ENCODE peak calls at places on chromosomes 3 and 15, in nine cellular contexts. One of them, this sample, is unnamed. For H3K4me1, the result is how much of the 10 kb centered on the place peaks cover.

GRCh38 chr15:65791335-65792129 is 561 bp downstream of the DENND4A start:
- DNase-seq in A549: peak
- DNase-seq in esophagus muscularis mucosa: peak
- DNase-seq in suprapubic skin: peak
- DNase-seq in transverse colon: peak
- DNase-seq in sigmoid colon: peak
- DNase-seq in upper lobe of left lung: peak
- DNase-seq in stomach: peak
- DNase-seq in GM12878: no peak
- DNase-seq in this sample: peak

GRCh38 chr3:27584874-27585273 is 100.7 kb upstream of the SLC4A7 start:
- DNase-seq in A549: no peak
- DNase-seq in esophagus muscularis mucosa: no peak
- DNase-seq in suprapubic skin: no peak
- DNase-seq in transverse colon: no peak
- DNase-seq in sigmoid colon: no peak
- DNase-seq in upper lobe of left lung: no peak
- DNase-seq in stomach: no peak
- DNase-seq in GM12878: no peak
- DNase-seq in this sample: no peak

GRCh38 chr3:134567605-134568004 is 81.7 kb downstream of the CEP63 start:
- DNase-seq in A549: no peak
- DNase-seq in esophagus muscularis mucosa: no peak
- DNase-seq in suprapubic skin: no peak
- DNase-seq in transverse colon: no peak
- DNase-seq in sigmoid colon: no peak
- DNase-seq in upper lobe of left lung: no peak
- DNase-seq in stomach: no peak
- DNase-seq in GM12878: no peak
- DNase-seq in this sample: no peak

GRCh38 chr3:148791296-148791695 is 36.3 kb upstream of the CPB1 start:
- DNase-seq in A549: no peak
- DNase-seq in esophagus muscularis mucosa: no peak
- DNase-seq in suprapubic skin: no peak
- DNase-seq in transverse colon: no peak
- DNase-seq in sigmoid colon: no peak
- DNase-seq in upper lobe of left lung: no peak
- DNase-seq in stomach: no peak
- DNase-seq in GM12878: no peak
- DNase-seq in this sample: no peak

GRCh38 chr3:53485675-53486365 is 8.6 kb upstream of the CACNA1D start:
- DNase-seq in A549: no peak
- DNase-seq in esophagus muscularis mucosa: peak
- DNase-seq in suprapubic skin: no peak
- DNase-seq in transverse colon: peak
- DNase-seq in sigmoid colon: no peak
- DNase-seq in upper lobe of left lung: no peak
- DNase-seq in stomach: no peak
- DNase-seq in GM12878: no peak
- DNase-seq in this sample: no peak

GRCh38 chr15:63338170-63338569 is 43.5 kb downstream of the CA12 start:
- DNase-seq in A549: no peak
- DNase-seq in esophagus muscularis mucosa: no peak
- DNase-seq in suprapubic skin: no peak
- DNase-seq in transverse colon: no peak
- DNase-seq in sigmoid colon: no peak
- DNase-seq in upper lobe of left lung: no peak
- DNase-seq in stomach: no peak
- DNase-seq in GM12878: no peak
- DNase-seq in this sample: no peak

GRCh38 chr3:152910966-152911365 is 76.0 kb downstream of the P2RY1 start:
- DNase-seq in A549: no peak
- DNase-seq in esophagus muscularis mucosa: no peak
- DNase-seq in suprapubic skin: no peak
- DNase-seq in transverse colon: no peak
- DNase-seq in sigmoid colon: no peak
- DNase-seq in upper lobe of left lung: no peak
- DNase-seq in stomach: no peak
- DNase-seq in GM12878: no peak
- DNase-seq in this sample: no peak

GRCh38 chr3:58556761-58557181 is 19.8 kb upstream of the ACOX2 start:
- DNase-seq in A549: no peak
- DNase-seq in esophagus muscularis mucosa: no peak
- DNase-seq in suprapubic skin: peak
- DNase-seq in transverse colon: no peak
- DNase-seq in sigmoid colon: no peak
- DNase-seq in upper lobe of left lung: peak
- DNase-seq in stomach: no peak
- DNase-seq in GM12878: no peak
- DNase-seq in this sample: no peak

DNA sequence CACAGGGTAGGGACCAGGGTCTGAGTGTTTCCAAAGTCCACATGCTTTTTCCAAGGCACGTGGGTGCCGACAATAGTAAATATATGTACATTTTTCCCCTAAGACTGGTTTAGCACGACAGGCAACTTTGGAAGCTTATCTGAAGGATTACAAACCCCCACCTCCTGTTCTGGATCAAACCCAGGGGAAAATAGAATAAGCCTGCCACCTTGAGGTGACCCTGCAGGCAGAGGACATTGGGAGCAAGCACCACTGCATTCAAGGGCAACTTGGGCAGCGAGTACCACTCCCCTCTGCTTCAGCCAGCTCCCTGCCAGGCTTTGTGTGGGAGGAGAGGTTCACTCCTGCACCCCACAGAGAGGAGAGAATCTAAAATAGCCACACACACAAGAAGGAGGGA is 44.8 kb downstream of the KBTBD12 start:
- DNase-seq in A549: peak
- DNase-seq in esophagus muscularis mucosa: no peak
- DNase-seq in suprapubic skin: no peak
- DNase-seq in transverse colon: peak
- DNase-seq in sigmoid colon: no peak
- DNase-seq in upper lobe of left lung: peak
- DNase-seq in stomach: peak
- DNase-seq in GM12878: no peak
- DNase-seq in this sample: no peak
- TF ChIP-seq CTCF in A549: peak
- TF ChIP-seq CTCF in esophagus muscularis mucosa: peak
- TF ChIP-seq CTCF in suprapubic skin: peak
- TF ChIP-seq CTCF in transverse colon: peak
- TF ChIP-seq CTCF in sigmoid colon: no peak
- TF ChIP-seq CTCF in upper lobe of left lung: no peak
- TF ChIP-seq CTCF in stomach: peak
- TF ChIP-seq CTCF in GM12878: peak
- TF ChIP-seq CTCF in this sample: no peak

DNA sequence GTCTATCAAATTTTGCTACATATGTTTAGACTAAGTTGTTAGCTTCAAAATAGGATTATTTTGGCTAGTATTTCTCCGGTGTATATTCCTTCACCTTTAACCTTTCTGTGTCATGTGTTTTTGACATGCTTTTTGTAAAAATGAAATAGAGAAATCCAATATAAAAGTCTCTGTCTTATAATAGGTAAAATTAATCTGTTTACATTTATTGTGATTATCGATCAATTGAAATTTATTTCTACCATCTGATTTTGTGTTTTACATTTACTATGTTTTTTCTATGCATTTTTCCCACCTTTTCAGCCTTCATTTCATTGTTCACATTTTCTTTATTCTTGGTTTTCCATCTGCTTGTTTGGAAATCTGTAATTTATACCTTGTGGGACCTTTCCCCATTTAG is 11.7 kb upstream of the LHFPL4 start:
- DNase-seq in A549: no peak
- DNase-seq in esophagus muscularis mucosa: no peak
- DNase-seq in suprapubic skin: no peak
- DNase-seq in transverse colon: no peak
- DNase-seq in sigmoid colon: no peak
- DNase-seq in upper lobe of left lung: no peak
- DNase-seq in stomach: no peak
- DNase-seq in GM12878: no peak
- DNase-seq in this sample: no peak
- H3K4me1 ChIP-seq in A549: under half
- H3K4me1 ChIP-seq in esophagus muscularis mucosa: under half
- H3K4me1 ChIP-seq in suprapubic skin: under half
- H3K4me1 ChIP-seq in transverse colon: under half
- H3K4me1 ChIP-seq in sigmoid colon: under half
- H3K4me1 ChIP-seq in upper lobe of left lung: under half
- H3K4me1 ChIP-seq in stomach: under half
- H3K4me1 ChIP-seq in GM12878: under half
- H3K4me1 ChIP-seq in this sample: under half

DNA sequence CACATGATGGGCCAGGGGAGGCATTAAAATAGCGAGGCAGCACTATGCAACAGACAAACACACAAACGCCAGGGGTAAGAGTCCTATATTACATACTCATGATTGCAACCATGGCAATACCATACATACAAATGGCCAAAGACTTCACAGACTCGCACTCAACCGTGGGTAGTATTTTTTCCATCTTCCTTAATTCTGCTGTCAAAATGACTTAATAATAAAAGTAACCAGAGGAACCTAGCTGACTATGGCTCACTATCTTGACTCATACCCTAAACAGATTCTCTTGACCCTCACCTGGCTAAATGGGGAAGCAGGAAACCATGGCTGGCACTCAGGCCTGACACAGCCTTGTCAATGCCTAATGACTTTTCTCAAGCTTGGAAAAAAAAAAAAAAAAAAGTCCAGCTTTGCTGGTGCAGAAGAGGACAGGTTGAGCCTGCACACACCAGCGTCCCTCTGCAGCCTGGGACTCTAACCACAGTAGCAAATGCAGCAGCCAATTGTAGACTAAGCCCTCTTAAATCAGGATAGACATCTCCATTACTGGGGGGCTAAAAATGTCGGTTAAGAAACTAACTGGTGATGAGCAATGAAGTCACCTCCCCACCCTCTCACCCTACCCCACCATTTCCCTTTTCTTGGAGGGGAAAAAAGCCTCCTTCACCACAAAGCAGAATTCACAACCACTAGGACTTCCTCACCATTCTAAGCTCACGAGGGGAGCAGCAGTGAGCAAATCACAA is 23.1 kb downstream of the CCDC12 start:
- DNase-seq in A549: no peak
- DNase-seq in esophagus muscularis mucosa: no peak
- DNase-seq in suprapubic skin: no peak
- DNase-seq in transverse colon: peak
- DNase-seq in sigmoid colon: no peak
- DNase-seq in upper lobe of left lung: no peak
- DNase-seq in stomach: no peak
- DNase-seq in GM12878: no peak
- DNase-seq in this sample: no peak
- TF ChIP-seq EP300 in A549: no peak
- TF ChIP-seq EP300 in esophagus muscularis mucosa: no peak
- TF ChIP-seq EP300 in suprapubic skin: no peak
- TF ChIP-seq EP300 in transverse colon: no peak
- TF ChIP-seq EP300 in sigmoid colon: no peak
- TF ChIP-seq EP300 in upper lobe of left lung: no peak
- TF ChIP-seq EP300 in stomach: no peak
- TF ChIP-seq EP300 in GM12878: peak
- TF ChIP-seq EP300 in this sample: no peak

GRCh38 chr3:52451237-52452083 is 2.4 kb downstream of the TNNC1 start:
- DNase-seq in A549: no peak
- DNase-seq in esophagus muscularis mucosa: no peak
- DNase-seq in suprapubic skin: no peak
- DNase-seq in transverse colon: no peak
- DNase-seq in sigmoid colon: no peak
- DNase-seq in upper lobe of left lung: no peak
- DNase-seq in stomach: no peak
- DNase-seq in GM12878: no peak
- DNase-seq in this sample: no peak
- TF ChIP-seq CTCF in A549: no peak
- TF ChIP-seq CTCF in esophagus muscularis mucosa: no peak
- TF ChIP-seq CTCF in suprapubic skin: no peak
- TF ChIP-seq CTCF in transverse colon: no peak
- TF ChIP-seq CTCF in sigmoid colon: no peak
- TF ChIP-seq CTCF in upper lobe of left lung: no peak
- TF ChIP-seq CTCF in stomach: no peak
- TF ChIP-seq CTCF in GM12878: peak
- TF ChIP-seq CTCF in this sample: no peak

GRCh38 chr15:85455851-85456250 is 75.4 kb downstream of the AKAP13 start:
- DNase-seq in A549: no peak
- DNase-seq in esophagus muscularis mucosa: no peak
- DNase-seq in suprapubic skin: no peak
- DNase-seq in transverse colon: no peak
- DNase-seq in sigmoid colon: no peak
- DNase-seq in upper lobe of left lung: no peak
- DNase-seq in stomach: no peak
- DNase-seq in GM12878: no peak
- DNase-seq in this sample: no peak
- H3K4me1 ChIP-seq in A549: half or more
- H3K4me1 ChIP-seq in esophagus muscularis mucosa: half or more
- H3K4me1 ChIP-seq in suprapubic skin: under half
- H3K4me1 ChIP-seq in transverse colon: under half
- H3K4me1 ChIP-seq in sigmoid colon: under half
- H3K4me1 ChIP-seq in upper lobe of left lung: under half
- H3K4me1 ChIP-seq in stomach: under half
- H3K4me1 ChIP-seq in GM12878: under half
- H3K4me1 ChIP-seq in this sample: under half

This sample was measured in ovary.